ENCODE peak calls at places on chromosome 6, in six cellular contexts. M is left ventricle myocardium inferior, P is A549, T is tibial nerve, L is cardiac muscle cell, F is heart right ventricle. Y is an unnamed sample.

GRCh38 chr6:37298958-37299357 is 41.0 kb upstream of the TMEM217 start:
- DNase-seq in F (no peak), M (no peak), L (no peak), P (no peak), T (no peak), Y (no peak)

GRCh38 chr6:113796040-113796439 is 61.1 kb upstream of the MARCKS start:
- DNase-seq in F (no peak), P (no peak), T (no peak), M (no peak), L (no peak), Y (no peak)

GRCh38 chr6:67811239-67812037 is 823.6 kb upstream of the ADGRB3 start:
- DNase-seq in M (no peak), F (no peak), L (no peak), T (no peak), P (no peak), Y (no peak)

GRCh38 chr6:132362318-132363185 is 38.7 kb downstream of the MOXD1 start:
- DNase-seq in T (no peak), M (no peak), L (no peak), P (no peak), F (no peak), Y (no peak)

GRCh38 chr6:116714761-116715160 is 33.8 kb downstream of the KPNA5 start:
- DNase-seq in T (no peak), L (no peak), M (no peak), P (no peak), F (no peak), Y (no peak)

GRCh38 chr6:156862711-156863110 is 85.5 kb downstream of the ARID1B start:
- DNase-seq in T (no peak), F (no peak), P (no peak), L (no peak), M (no peak), Y (no peak)

GRCh38 chr6:97850458-97851218 is 567.6 kb upstream of the MMS22L start:
- DNase-seq in P (no peak), T (no peak), F (no peak), L (no peak), M (no peak), Y (no peak)

GRCh38 chr6:85405175-85405852 is 44.6 kb upstream of the NT5E start:
- DNase-seq in T (no peak), F (no peak), P (peak), M (no peak), L (no peak), Y (no peak)

GRCh38 chr6:24600903-24601302 is 45.1 kb downstream of the KIAA0319 start:
- DNase-seq in T (no peak), F (no peak), P (peak), M (no peak), L (no peak), Y (no peak)

GRCh38 chr6:22612241-22612640 is 42.9 kb downstream of the HDGFL1 start:
- DNase-seq in M (no peak), L (no peak), P (no peak), F (no peak), T (no peak), Y (no peak)

GRCh38 chr6:5855787-5856186 is 150.9 kb downstream of the NRN1 start:
- DNase-seq in T (no peak), P (no peak), L (no peak), F (no peak), M (no peak), Y (no peak)

GRCh38 chr6:62285612-62286469 is at the start of gene KHDRBS2:
- DNase-seq in T (peak), P (peak), M (peak), F (peak), L (peak), Y (peak)

GRCh38 chr6:26305097-26305841 is 59.7 kb upstream of the BTN3A2 start:
- DNase-seq in T (no peak), M (no peak), P (peak), L (peak), F (peak), Y (no peak)

GRCh38 chr6:31321820-31322219 is 35.2 kb downstream of the HLA-B start:
- DNase-seq in M (no peak), T (no peak), F (no peak), P (no peak), L (no peak), Y (no peak)

GRCh38 chr6:114121913-114122662 is 151.1 kb upstream of the HDAC2 start:
- DNase-seq in F (no peak), T (no peak), P (no peak), L (no peak), M (no peak), Y (no peak)

GRCh38 chr6:113997106-113997505 is 26.2 kb upstream of the HDAC2 start:
- DNase-seq in T (no peak), P (peak), F (no peak), M (no peak), L (no peak), Y (no peak)

GRCh38 chr6:109790131-109790530 is 99.0 kb downstream of the FIG4 start:
- DNase-seq in P (no peak), L (no peak), F (no peak), T (no peak), M (no peak), Y (no peak)

GRCh38 chr6:95548188-95548837 is 29.0 kb upstream of the MANEA start:
- DNase-seq in F (no peak), M (no peak), T (no peak), L (no peak), P (no peak), Y (no peak)

GRCh38 chr6:95547043-95547442 is 30.3 kb upstream of the MANEA start:
- DNase-seq in P (no peak), F (no peak), L (no peak), T (no peak), M (no peak), Y (no peak)

GRCh38 chr6:95553880-95554279 is 23.5 kb upstream of the MANEA start:
- DNase-seq in L (no peak), F (no peak), M (no peak), P (no peak), T (no peak), Y (no peak)

GRCh38 chr6:95551678-95552324 is 25.5 kb upstream of the MANEA start:
- DNase-seq in F (no peak), P (no peak), L (no peak), M (no peak), T (no peak), Y (no peak)
- H3K27ac ChIP-seq in F (no peak), P (no peak), L (no peak), M (peak), T (peak), Y (no peak)

DNA sequence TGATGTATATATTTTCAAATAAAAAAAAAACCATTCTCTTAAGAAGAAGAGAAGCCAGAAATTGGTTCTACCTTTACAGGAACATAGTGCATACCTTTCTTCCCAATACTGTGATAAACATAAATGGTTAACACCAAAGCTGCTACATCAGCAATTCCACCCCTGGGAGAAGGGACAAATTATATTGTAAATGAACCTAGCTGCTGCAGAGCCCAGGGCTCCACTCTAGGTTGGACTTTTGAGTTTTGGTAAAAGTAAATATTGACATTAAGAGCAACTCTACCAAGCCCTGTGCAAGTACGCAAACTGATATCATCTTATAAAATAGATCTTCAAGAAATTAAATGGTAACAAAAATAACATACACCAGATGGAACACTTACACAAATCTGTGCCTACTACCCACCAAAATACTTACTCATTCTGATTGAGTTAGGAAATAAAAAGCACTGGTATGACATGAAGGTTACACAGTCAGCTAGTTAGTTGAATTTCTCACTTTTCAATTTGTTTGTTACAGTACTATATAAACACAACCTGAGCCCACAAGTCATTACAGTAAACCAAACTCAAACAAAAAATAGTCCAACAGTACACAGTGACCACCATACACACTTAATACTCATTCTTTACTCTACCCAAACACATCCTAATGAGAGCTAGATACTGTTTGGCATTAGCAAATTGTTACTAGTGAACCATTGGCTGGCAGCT is 223.3 kb upstream of the HEY2 start:
- DNase-seq in T (no peak), M (no peak), F (no peak), P (no peak), L (no peak), Y (no peak)
- H3K4me3 ChIP-seq in T (no peak), M (no peak), F (no peak), P (no peak), L (no peak), Y (no peak)

GRCh38 chr6:127340171-127340570 is 3.2 kb downstream of the ECHDC1 start:
- DNase-seq in F (no peak), T (no peak), P (no peak), L (no peak), M (no peak), Y (no peak)
- H3K27ac ChIP-seq in F (no peak), T (no peak), P (no peak), L (no peak), M (no peak), Y (no peak)

GRCh38 chr6:130967502-130968469 is 95.3 kb downstream of the EPB41L2 start:
- DNase-seq in T (no peak), P (no peak), L (no peak), F (no peak), M (no peak), Y (no peak)

GRCh38 chr6:130970839-130971410 is 92.1 kb downstream of the EPB41L2 start:
- DNase-seq in M (no peak), P (no peak), L (no peak), T (no peak), F (no peak), Y (no peak)

GRCh38 chr6:130969807-130970491 is 93.1 kb downstream of the EPB41L2 start:
- DNase-seq in P (peak), F (peak), M (peak), L (no peak), T (no peak), Y (no peak)

GRCh38 chr6:130966581-130966980 is 96.5 kb downstream of the EPB41L2 start:
- DNase-seq in L (no peak), P (no peak), M (no peak), T (no peak), F (no peak), Y (no peak)

DNA sequence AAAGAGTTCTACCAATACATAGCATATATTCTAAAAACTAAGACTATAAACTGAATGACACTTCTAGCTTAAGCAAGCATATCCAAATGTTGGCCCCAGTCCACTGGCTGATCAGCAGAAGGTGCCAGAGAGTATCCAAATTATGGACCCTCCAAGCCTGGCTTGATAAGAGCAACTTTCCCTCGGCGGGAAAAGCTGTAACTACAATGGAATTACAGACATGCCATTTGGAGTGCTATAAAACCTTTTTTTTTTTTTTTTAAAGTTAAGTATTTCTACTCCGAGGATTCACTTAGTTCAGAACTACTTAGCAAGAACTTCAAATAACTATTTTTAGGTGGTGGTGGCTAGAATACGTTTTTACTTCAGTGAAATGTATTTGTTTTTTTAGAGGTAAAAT is 94.6 kb downstream of the EPB41L2 start:
- DNase-seq in T (no peak), P (no peak), M (no peak), F (no peak), L (no peak), Y (no peak)
- H3K4me3 ChIP-seq in T (peak), P (no peak), M (peak), F (no peak), L (no peak), Y (peak)

GRCh38 chr6:149896491-149896890 is 1.4 kb downstream of the RAET1E start:
- DNase-seq in M (no peak), F (no peak), T (no peak), L (no peak), P (no peak), Y (no peak)

GRCh38 chr6:149897015-149897697 is 757 bp downstream of the RAET1E start:
- DNase-seq in M (peak), F (peak), L (no peak), T (peak), P (peak), Y (peak)

GRCh38 chr6:149899486-149899885 is 1.6 kb upstream of the RAET1E start:
- DNase-seq in F (no peak), L (no peak), T (no peak), P (no peak), M (no peak), Y (no peak)

GRCh38 chr6:149898966-149899365 is 1.1 kb upstream of the RAET1E start:
- DNase-seq in T (no peak), M (no peak), P (no peak), L (no peak), F (no peak), Y (no peak)

DNA sequence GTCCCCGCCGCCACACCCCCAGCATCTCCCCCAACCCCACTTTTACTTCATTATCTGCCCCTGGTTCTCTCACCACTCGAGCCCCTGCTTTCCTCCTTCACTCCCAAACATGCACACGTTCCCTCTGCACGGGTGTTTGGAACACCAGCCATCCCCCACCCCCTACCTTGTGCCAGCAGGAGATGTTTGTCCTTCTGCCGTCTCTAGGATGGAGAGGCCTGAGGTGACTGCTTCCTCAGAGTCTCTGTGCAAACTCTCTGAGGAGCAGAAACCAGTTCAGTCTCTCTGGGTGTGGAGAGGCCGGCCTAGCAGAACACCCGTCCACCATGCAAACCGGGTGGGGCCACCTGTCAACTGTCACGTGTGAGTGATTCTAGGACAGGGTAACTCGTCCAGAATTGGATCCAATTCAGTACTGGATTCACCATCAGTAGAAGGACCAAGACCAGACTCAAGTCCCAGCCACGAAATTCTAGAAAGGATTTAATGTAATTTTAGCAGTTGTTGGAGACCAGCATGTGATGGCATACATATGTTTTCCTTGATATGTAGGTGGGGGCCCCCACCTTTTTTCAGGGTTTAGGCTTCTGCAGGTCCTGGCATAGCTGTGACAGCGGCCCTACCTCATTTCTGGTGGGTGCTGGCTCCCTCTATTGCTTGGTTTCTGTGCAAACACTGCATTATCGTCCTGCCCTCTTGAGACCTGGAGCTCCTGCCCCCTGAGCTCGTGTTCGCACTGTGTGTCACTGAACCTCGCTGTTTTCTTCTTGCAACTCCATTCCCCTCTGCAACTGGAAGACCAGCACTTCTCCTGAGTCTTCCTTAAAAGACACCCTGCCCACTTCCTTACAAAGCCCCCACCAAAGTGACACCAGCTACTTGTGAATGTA is at the start of gene RAET1E:
- DNase-seq in M (no peak), T (no peak), L (peak), P (no peak), F (no peak), Y (no peak)
- H3K27ac ChIP-seq in M (peak), T (peak), L (no peak), P (peak), F (peak), Y (peak)

GRCh38 chr6:71197267-71197666 is 91.3 kb upstream of the OGFRL1 start:
- DNase-seq in P (peak), F (no peak), L (no peak), T (no peak), M (no peak), Y (no peak)
- H3K4me3 ChIP-seq in P (no peak), F (no peak), L (no peak), T (no peak), M (no peak), Y (no peak)

Y was measured in lower lobe of right lung.